ENCODE peak calls at places on chromosomes 12 and 14, in five cellular contexts. D is IMR-90, C is H1, J is mesenchymal stem cell, R is neuronal stem cell. I is an unnamed sample.
A peak's percentile ranks its signal among the peaks of the same experiment; 100 is the strongest.

GRCh38 chr14:34920339-34920738 is 45.2 kb upstream of the BAZ1A start:
- DNase-seq in D (peak; percentile 66), C (no peak), J (peak; percentile 64), R (no peak), I (peak; percentile 39)

GRCh38 chr14:50230601-50231474 is 540 bp downstream of the SOS2 start:
- DNase-seq in D (peak; percentile 59), C (no peak), J (peak; percentile 80), R (no peak), I (peak; percentile 72)

GRCh38 chr14:89340200-89340667 is 76.8 kb downstream of the FOXN3 start:
- DNase-seq in D (peak; percentile 75), C (no peak), J (peak; percentile 88), R (no peak), I (no peak)

GRCh38 chr14:66003082-66003740 is 483.0 kb upstream of the CCDC196 start:
- DNase-seq in D (no peak), C (no peak), J (no peak), R (no peak), I (peak; percentile 32)

GRCh38 chr12:89384050-89384749 is 31.9 kb upstream of the DUSP6 start:
- DNase-seq in D (peak; percentile 92), C (peak; percentile 15), J (peak; percentile 73), R (no peak), I (peak; percentile 93)

GRCh38 chr14:71764701-71765347 is 167.4 kb upstream of the RGS6 start:
- DNase-seq in D (peak; percentile 44), C (no peak), J (peak; percentile 8), R (no peak), I (no peak)

GRCh38 chr14:58297412-58297761 is 968 bp upstream of the ARID4A start:
- DNase-seq in D (no peak), C (no peak), J (peak; percentile 85), R (no peak), I (peak; percentile 75)

GRCh38 chr14:103068351-103069073 is 11.2 kb upstream of the CDC42BPB start:
- DNase-seq in D (no peak), C (no peak), J (no peak), R (no peak), I (no peak)

GRCh38 chr14:61695695-61696527 is 598 bp downstream of the HIF1A start:
- DNase-seq in D (peak; percentile 47), C (no peak), J (peak; percentile 66), R (peak; percentile 76), I (peak; percentile 53)
- H4K91ac ChIP-seq in D (peak overlapping the region; percentile 75), C (peak overlapping the region; percentile 95), J (peak overlapping the region; percentile 77), R (peak overlapping the region; percentile 79), I (peak overlapping the region; percentile 70)

GRCh38 chr12:124391340-124392261 is 96.7 kb downstream of the RFLNA start:
- DNase-seq in D (peak; percentile 51), C (no peak), J (peak; percentile 80), R (no peak), I (peak; percentile 36)
- H3K4me3 ChIP-seq in D (no peak overlapping the region), C (no peak overlapping the region), J (peak overlapping the region; percentile 15), R (no peak overlapping the region), I (no peak overlapping the region)

GRCh38 chr12:57464569-57464968 is 5.0 kb downstream of the GLI1 start:
- DNase-seq in D (no peak), C (no peak), J (no peak), R (no peak), I (no peak)
- H3K36me3 ChIP-seq in D (no peaks in the 10 kb centered on the region), C (peaks cover 7% of the 10 kb centered on the region), J (no peaks in the 10 kb centered on the region), R (no peaks in the 10 kb centered on the region), I (no peaks in the 10 kb centered on the region)

GRCh38 chr14:74083784-74084276 is 423 bp downstream of the ALDH6A1 start:
- DNase-seq in D (no peak), C (no peak), J (no peak), R (no peak), I (no peak)
- H4K91ac ChIP-seq in D (peak overlapping the region; percentile 21), C (peak overlapping the region; percentile 32), J (no peak overlapping the region), R (no peak overlapping the region), I (peak overlapping the region; percentile 10)

GRCh38 chr12:113187588-113187987 is 2.1 kb downstream of the RITA1 start:
- DNase-seq in D (no peak), C (no peak), J (no peak), R (no peak), I (peak; percentile 36)

GRCh38 chr12:113186033-113186365 is 478 bp downstream of the RITA1 start:
- DNase-seq in D (peak; percentile 18), C (no peak), J (peak; percentile 37), R (no peak), I (no peak)

GRCh38 chr12:113185180-113186032 is at the start of the genes DDX54 and RITA1:
- DNase-seq in D (peak; percentile 61), C (peak; percentile 81), J (peak; percentile 82), R (peak; percentile 87), I (peak; percentile 76)

GRCh38 chr12:113184900-113185179 is 438 bp downstream of the DDX54 start:
- DNase-seq in D (peak; percentile 86), C (peak; percentile 61), J (peak; percentile 94), R (peak; percentile 86), I (peak; percentile 83)

DNA sequence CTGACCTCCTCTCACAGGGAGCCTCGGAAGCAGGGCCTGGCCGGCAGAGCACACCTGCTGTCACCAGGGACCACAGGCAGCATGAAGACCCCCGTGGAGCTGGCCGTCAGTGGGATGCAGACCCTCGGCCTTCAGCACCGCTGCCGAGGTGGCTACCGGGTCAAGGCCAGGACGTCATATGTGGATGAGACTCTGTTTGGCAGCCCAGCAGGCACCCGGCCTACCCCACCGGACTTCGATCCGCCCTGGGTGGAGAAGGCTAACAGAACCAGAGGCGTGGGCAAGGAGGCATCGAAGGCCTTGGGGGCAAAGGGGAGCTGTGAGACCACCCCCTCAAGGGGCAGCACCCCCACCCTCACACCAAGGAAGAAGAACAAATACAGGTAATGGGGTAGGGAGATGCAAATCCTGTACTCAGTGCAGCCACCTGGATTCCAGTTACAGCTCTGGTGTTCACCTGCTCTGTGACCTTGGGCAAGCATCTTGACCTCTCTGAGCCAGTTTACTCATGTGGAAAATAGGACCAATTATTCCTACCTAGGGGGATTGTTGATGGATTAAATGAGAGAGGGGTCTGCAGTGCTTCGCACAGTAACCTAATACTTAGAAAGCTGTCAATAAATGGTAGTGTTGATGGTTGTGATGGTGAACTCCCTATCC is 1.3 kb downstream of the RITA1 start:
- DNase-seq in D (no peak), C (no peak), J (no peak), R (no peak), I (no peak)
- H3K4me3 ChIP-seq in D (no peak overlapping the region), C (no peak overlapping the region), J (no peak overlapping the region), R (peak overlapping the region; percentile 98), I (no peak overlapping the region)

DNA sequence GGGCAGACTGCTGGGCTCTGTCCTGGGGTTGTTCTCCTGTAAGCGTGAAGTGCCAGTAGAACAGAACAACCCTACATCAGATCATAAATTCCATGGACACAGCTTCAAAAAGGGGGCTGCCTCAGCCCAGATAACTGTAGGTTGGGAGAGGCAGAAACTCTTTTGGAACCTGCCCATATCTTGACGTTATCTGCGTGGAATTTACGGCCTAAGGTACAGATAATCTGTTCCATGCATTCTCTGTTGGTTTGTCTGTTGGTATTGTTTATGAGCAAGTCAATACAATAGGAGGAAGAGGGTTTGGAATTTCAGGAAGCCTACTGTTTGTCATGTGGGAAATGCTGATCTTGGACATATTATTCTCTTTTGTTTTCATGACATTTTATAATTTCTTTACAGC is 36.7 kb downstream of the SLC25A47 start:
- DNase-seq in D (no peak), C (no peak), J (no peak), R (no peak), I (no peak)
- H3K36me3 ChIP-seq in D (peaks cover 41% of the 10 kb centered on the region), C (peaks cover 32% of the 10 kb centered on the region), J (peaks cover 77% of the 10 kb centered on the region), R (peaks cover 83% of the 10 kb centered on the region), I (no peaks in the 10 kb centered on the region)

GRCh38 chr14:76919811-76920571 is 93.8 kb downstream of the LRRC74A start:
- DNase-seq in D (peak; percentile 88), C (no peak), J (peak; percentile 97), R (no peak), I (peak; percentile 19)

GRCh38 chr14:76917759-76918175 is 91.6 kb downstream of the LRRC74A start:
- DNase-seq in D (no peak), C (no peak), J (no peak), R (no peak), I (no peak)

GRCh38 chr14:76918176-76918750 is 92.1 kb downstream of the LRRC74A start:
- DNase-seq in D (peak; percentile 90), C (no peak), J (peak; percentile 89), R (no peak), I (peak; percentile 76)

GRCh38 chr14:76919431-76919810 is 93.2 kb downstream of the LRRC74A start:
- DNase-seq in D (no peak), C (no peak), J (no peak), R (no peak), I (peak; percentile 82)

GRCh38 chr14:76918751-76919421 is 92.7 kb downstream of the LRRC74A start:
- DNase-seq in D (peak; percentile 99), C (no peak), J (peak; percentile 99), R (no peak), I (peak; percentile 95)
- H4K91ac ChIP-seq in D (peak overlapping the region; percentile 97), C (peak overlapping the region; percentile 95), J (peak overlapping the region; percentile 97), R (peak overlapping the region; percentile 44), I (peak overlapping the region; percentile 93)

DNA sequence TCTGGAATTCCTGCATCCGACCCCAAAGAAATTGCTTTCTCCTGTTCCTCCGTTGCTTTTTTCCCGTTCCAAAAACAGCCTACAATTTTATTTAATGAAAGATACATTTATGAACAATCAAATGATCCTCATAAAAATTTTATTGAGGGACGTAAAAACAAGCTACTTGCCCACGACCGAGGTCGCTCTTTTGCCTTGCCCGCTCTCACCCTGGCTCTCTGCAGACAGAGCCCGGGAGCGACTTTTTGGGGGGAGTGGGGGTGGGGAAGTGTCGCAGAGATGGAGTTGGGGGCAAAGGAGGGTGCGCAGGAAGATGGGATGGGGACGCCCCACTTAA is 1.1 kb upstream of the HOXC9 start:
- DNase-seq in D (no peak), C (no peak), J (no peak), R (no peak), I (no peak)
- H3K4me3 ChIP-seq in D (no peak overlapping the region), C (no peak overlapping the region), J (peak overlapping the region; percentile 37), R (no peak overlapping the region), I (no peak overlapping the region)

DNA sequence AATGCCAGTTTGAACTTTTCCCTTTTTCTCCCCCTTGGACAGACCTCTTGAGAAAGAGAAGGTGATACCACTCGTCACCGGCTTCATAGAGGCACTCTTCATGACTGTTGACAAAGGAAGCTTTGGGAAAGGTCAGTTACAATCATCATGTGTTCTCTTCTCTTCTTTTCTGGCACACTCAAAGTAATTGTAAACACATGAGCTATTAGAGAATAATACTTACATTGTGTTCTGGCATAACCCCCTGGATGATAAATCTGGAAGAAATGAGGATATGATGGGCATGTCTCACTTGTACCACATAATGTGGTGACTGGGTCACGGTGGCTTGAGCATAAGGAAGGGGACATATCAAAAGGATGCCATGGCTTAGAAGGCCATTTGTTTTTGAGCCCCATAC is 20.0 kb downstream of the UTP20 start:
- DNase-seq in D (peak; percentile 12), C (no peak), J (no peak), R (no peak), I (no peak)
- H3K36me3 ChIP-seq in D (peaks cover 21% of the 10 kb centered on the region), C (peaks cover 36% of the 10 kb centered on the region), J (peaks cover 75% of the 10 kb centered on the region), R (peaks cover 96% of the 10 kb centered on the region), I (peaks cover 9% of the 10 kb centered on the region)